ENCODE peak calls at places on chromosomes 5 and 9, in five cellular contexts. T is H1, R is spleen, H is aorta, D is stomach. K is an unnamed sample.

GRCh38 chr9:135618866-135619598 is 20.3 kb downstream of the GLT6D1 start:
- DNase-seq in T (no peak), R (no peak), H (no peak), D (no peak), K (peak)

GRCh38 chr5:35876454-35876853 is 19.8 kb downstream of the IL7R start:
- DNase-seq in T (no peak), R (no peak), H (no peak), D (no peak), K (no peak)

GRCh38 chr5:154801083-154801482 is 45.9 kb downstream of the LARP1 start:
- DNase-seq in T (no peak), R (no peak), H (no peak), D (no peak), K (no peak)

GRCh38 chr5:74864823-74865222 is 1.4 kb downstream of the FAM169A start:
- DNase-seq in T (no peak), R (no peak), H (no peak), D (no peak), K (no peak)

GRCh38 chr9:86741311-86742215 is 205.7 kb downstream of the GAS1 start:
- DNase-seq in T (no peak), R (no peak), H (no peak), D (peak), K (no peak)

GRCh38 chr5:51882647-51883046 is 499.4 kb downstream of the ISL1 start:
- DNase-seq in T (no peak), R (no peak), H (no peak), D (no peak), K (no peak)

GRCh38 chr9:137108608-137109249 is 5.8 kb downstream of the DPP7 start:
- DNase-seq in T (no peak), R (no peak), H (peak), D (no peak), K (no peak)

GRCh38 chr9:23041466-23041865 is 594.8 kb downstream of the DMRTA1 start:
- DNase-seq in T (no peak), R (no peak), H (no peak), D (no peak), K (no peak)

GRCh38 chr9:131738838-131739191 is 1.1 kb downstream of the RAPGEF1 start:
- DNase-seq in T (no peak), R (no peak), H (no peak), D (peak), K (no peak)

GRCh38 chr9:135961277-135961705 is at the start of gene UBAC1:
- DNase-seq in T (peak), R (peak), H (peak), D (peak), K (peak)

GRCh38 chr5:73519531-73520283 is 21.5 kb downstream of the BTF3 start:
- DNase-seq in T (peak), R (no peak), H (no peak), D (peak), K (no peak)

GRCh38 chr9:38421498-38422211 is 2.6 kb downstream of the IGFBPL1 start:
- DNase-seq in T (no peak), R (no peak), H (no peak), D (no peak), K (no peak)

GRCh38 chr9:34550681-34551270 is 28.0 kb upstream of the ENHO start:
- DNase-seq in T (no peak), R (peak), H (peak), D (no peak), K (no peak)

GRCh38 chr5:40475546-40475945 is 204.2 kb upstream of the PTGER4 start:
- DNase-seq in T (no peak), R (no peak), H (no peak), D (no peak), K (no peak)

GRCh38 chr5:77499973-77500372 is 7.9 kb upstream of the WDR41 start:
- DNase-seq in T (no peak), R (no peak), H (no peak), D (no peak), K (no peak)

GRCh38 chr9:116998305-116998704 is 311.2 kb downstream of the TRIM32 start:
- DNase-seq in T (no peak), R (no peak), H (no peak), D (no peak), K (no peak)

GRCh38 chr5:135191084-135191826 is 157.2 kb upstream of the PITX1 start:
- DNase-seq in T (peak), R (peak), H (peak), D (peak), K (peak)

GRCh38 chr9:37564931-37565330 is 11.2 kb downstream of the FBXO10 start:
- DNase-seq in T (no peak), R (no peak), H (no peak), D (no peak), K (no peak)

GRCh38 chr5:43157068-43157467 is 35.0 kb upstream of the NIM1K start:
- DNase-seq in T (no peak), R (no peak), H (no peak), D (no peak), K (no peak)

GRCh38 chr5:128213340-128213739 is 129.8 kb downstream of the SLC12A2 start:
- DNase-seq in T (peak), R (no peak), H (no peak), D (peak), K (no peak)

GRCh38 chr9:137739371-137739915 is 120.6 kb downstream of the EHMT1 start:
- DNase-seq in T (no peak), R (no peak), H (no peak), D (no peak), K (no peak)

GRCh38 chr9:136761545-136761981 is 2.8 kb downstream of the LCN15 start:
- DNase-seq in T (no peak), R (no peak), H (peak), D (no peak), K (no peak)

GRCh38 chr5:79992891-79993290 is 1.8 kb upstream of the MTX3 start:
- DNase-seq in T (no peak), R (no peak), H (no peak), D (no peak), K (no peak)

GRCh38 chr9:27572566-27572917 is 739 bp downstream of the C9orf72 start:
- DNase-seq in T (no peak), R (no peak), H (no peak), D (peak), K (no peak)

GRCh38 chr9:134325096-134325812 is 1.0 kb upstream of the RXRA start:
- DNase-seq in T (no peak), R (peak), H (peak), D (peak), K (peak)

GRCh38 chr9:1320667-1321195 is 270.6 kb downstream of the DMRT2 start:
- DNase-seq in T (no peak), R (no peak), H (no peak), D (no peak), K (no peak)

GRCh38 chr5:81151546-81151945 is 81.6 kb upstream of the CKMT2 start:
- DNase-seq in T (no peak), R (no peak), H (no peak), D (no peak), K (no peak)

GRCh38 chr9:15136646-15137045 is 170.4 kb downstream of the TTC39B start:
- DNase-seq in T (no peak), R (no peak), H (no peak), D (no peak), K (no peak)

GRCh38 chr5:4366628-4367027 is 771.0 kb downstream of the IRX1 start:
- DNase-seq in T (no peak), R (no peak), H (no peak), D (no peak), K (no peak)

GRCh38 chr9:134814598-134815215 is 65.9 kb upstream of the FCN2 start:
- DNase-seq in T (no peak), R (no peak), H (no peak), D (no peak), K (no peak)

GRCh38 chr9:5532301-5532700 is 22.0 kb downstream of the PDCD1LG2 start:
- DNase-seq in T (no peak), R (no peak), H (no peak), D (no peak), K (no peak)

GRCh38 chr9:68473790-68474189 is 66.9 kb downstream of the TMEM252 start:
- DNase-seq in T (no peak), R (no peak), H (no peak), D (no peak), K (no peak)

GRCh38 chr5:142215915-142216681 is 107.5 kb downstream of the NDFIP1 start:
- DNase-seq in T (no peak), R (no peak), H (peak), D (no peak), K (peak)

GRCh38 chr9:2502760-2503159 is 118.8 kb upstream of the VLDLR start:
- DNase-seq in T (no peak), R (no peak), H (no peak), D (no peak), K (no peak)

GRCh38 chr5:138566792-138567191 is 8.4 kb downstream of the HSPA9 start:
- DNase-seq in T (no peak), R (no peak), H (no peak), D (no peak), K (no peak)

GRCh38 chr5:138570871-138571270 is 4.3 kb downstream of the HSPA9 start:
- DNase-seq in T (no peak), R (no peak), H (no peak), D (no peak), K (no peak)

GRCh38 chr5:138565100-138565821 is 9.9 kb downstream of the HSPA9 start:
- DNase-seq in T (no peak), R (no peak), H (no peak), D (no peak), K (no peak)

GRCh38 chr5:138569759-138570158 is 5.4 kb downstream of the HSPA9 start:
- DNase-seq in T (no peak), R (no peak), H (no peak), D (no peak), K (no peak)

GRCh38 chr5:138568061-138568824 is 7.0 kb downstream of the HSPA9 start:
- DNase-seq in T (no peak), R (no peak), H (no peak), D (no peak), K (no peak)
- H3K4me3 ChIP-seq in T (no peak), R (no peak), H (no peak), D (no peak), K (no peak)

GRCh38 chr9:107268560-107268959 is 14.5 kb upstream of the RAD23B start:
- DNase-seq in T (no peak), R (no peak), H (no peak), D (no peak), K (no peak)

GRCh38 chr9:107269681-107270080 is 13.4 kb upstream of the RAD23B start:
- DNase-seq in T (no peak), R (no peak), H (no peak), D (no peak), K (no peak)

GRCh38 chr9:107269254-107269653 is 13.8 kb upstream of the RAD23B start:
- DNase-seq in T (no peak), R (no peak), H (no peak), D (no peak), K (no peak)

GRCh38 chr9:107270082-107270481 is 13.0 kb upstream of the RAD23B start:
- DNase-seq in T (no peak), R (no peak), H (no peak), D (no peak), K (no peak)

GRCh38 chr9:107270580-107270979 is 12.5 kb upstream of the RAD23B start:
- DNase-seq in T (no peak), R (no peak), H (no peak), D (no peak), K (no peak)
- H3K27ac ChIP-seq in T (no peak), R (no peak), H (no peak), D (no peak), K (no peak)

GRCh38 chr5:139748505-139748826 is 47.1 kb upstream of the PSD2 start:
- DNase-seq in T (no peak), R (no peak), H (no peak), D (no peak), K (no peak)

GRCh38 chr5:139747583-139748504 is 47.8 kb upstream of the PSD2 start:
- DNase-seq in T (no peak), R (peak), H (peak), D (peak), K (no peak)

GRCh38 chr5:139745800-139746690 is 49.6 kb upstream of the PSD2 start:
- DNase-seq in T (peak), R (peak), H (peak), D (peak), K (no peak)

GRCh38 chr5:139745121-139745799 is 50.3 kb upstream of the PSD2 start:
- DNase-seq in T (no peak), R (no peak), H (peak), D (no peak), K (peak)

GRCh38 chr5:139746691-139747582 is 48.7 kb upstream of the PSD2 start:
- DNase-seq in T (no peak), R (peak), H (peak), D (peak), K (no peak)
- H3K4me3 ChIP-seq in T (peak), R (peak), H (peak), D (peak), K (peak)

GRCh38 chr5:71651554-71651953 is 64.4 kb downstream of the MCCC2 start:
- DNase-seq in T (no peak), R (no peak), H (no peak), D (no peak), K (no peak)

GRCh38 chr5:71658916-71659661 is 60.0 kb upstream of the CARTPT start:
- DNase-seq in T (no peak), R (no peak), H (no peak), D (no peak), K (no peak)

DNA sequence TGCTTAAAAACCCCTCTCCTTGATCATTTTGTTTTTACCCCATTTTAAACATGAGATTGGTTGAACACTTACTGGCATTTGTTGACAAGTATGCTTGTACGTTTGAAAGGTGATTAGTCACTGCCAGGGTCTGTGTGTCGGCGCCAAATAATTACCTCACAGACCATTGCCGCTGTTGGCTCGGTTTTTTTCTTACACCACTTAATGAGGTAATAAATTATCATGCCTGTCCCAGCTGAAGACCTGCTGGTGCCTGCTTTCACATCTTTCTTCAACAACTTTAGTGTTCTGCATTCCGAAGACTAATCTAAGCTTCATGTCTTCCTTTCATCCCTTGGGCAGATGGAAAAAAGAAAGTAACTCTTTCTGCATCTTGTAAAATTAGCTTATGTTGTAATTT is 66.0 kb upstream of the CARTPT start:
- DNase-seq in T (no peak), R (no peak), H (no peak), D (no peak), K (no peak)
- H3K27ac ChIP-seq in T (no peak), R (no peak), H (no peak), D (no peak), K (no peak)

K was measured in coronary artery.